ENCODE peak calls at places on chromosome 7, in five cellular contexts. S, J, H, L and U are unnamed samples.

GRCh38 chr7:157065046-157065445 is 54.6 kb upstream of the MNX1 start:
- DNase-seq in S (no peak), J (no peak), H (no peak), L (no peak), U (no peak)

GRCh38 chr7:22610258-22610657 is 110.3 kb upstream of the STEAP1B start:
- DNase-seq in S (no peak), J (no peak), H (no peak), L (no peak), U (no peak)

GRCh38 chr7:47724335-47724982 is 142.5 kb upstream of the TNS3 start:
- DNase-seq in S (no peak), J (no peak), H (no peak), L (peak), U (no peak)

GRCh38 chr7:94823952-94824351 is 83.4 kb upstream of the PPP1R9A start:
- DNase-seq in S (no peak), J (no peak), H (no peak), L (peak), U (no peak)

GRCh38 chr7:17183630-17184328 is 114.7 kb upstream of the AHR start:
- DNase-seq in S (no peak), J (no peak), H (no peak), L (peak), U (no peak)

GRCh38 chr7:131908719-131909118 is 352.3 kb upstream of the PODXL start:
- DNase-seq in S (no peak), J (no peak), H (no peak), L (no peak), U (no peak)

GRCh38 chr7:143383642-143383957 is 2.5 kb downstream of the ZYX start:
- DNase-seq in S (no peak), J (no peak), H (no peak), L (no peak), U (no peak)

GRCh38 chr7:111858331-111858730 is 296.0 kb upstream of the IMMP2L start:
- DNase-seq in S (no peak), J (no peak), H (no peak), L (no peak), U (no peak)

GRCh38 chr7:150380463-150380862 is 1.3 kb downstream of the ZNF775 start:
- DNase-seq in S (no peak), J (no peak), H (no peak), L (no peak), U (no peak)

GRCh38 chr7:66413379-66414114 is 208.4 kb downstream of the TPST1 start:
- DNase-seq in S (peak), J (peak), H (peak), L (peak), U (peak)

GRCh38 chr7:134891262-134892001 is 94.9 kb upstream of the AGBL3 start:
- DNase-seq in S (no peak), J (peak), H (no peak), L (peak), U (no peak)

GRCh38 chr7:138460649-138461607 is 869 bp downstream of the TRIM24 start:
- DNase-seq in S (peak), J (peak), H (peak), L (peak), U (peak)

GRCh38 chr7:111029574-111030357 is 61.2 kb upstream of the LRRN3 start:
- DNase-seq in S (no peak), J (peak), H (peak), L (peak), U (no peak)